ENCODE peak calls at places on chromosomes 2 and 18, in five cellular contexts. M, H, E, V and D are unnamed samples.

GRCh38 chr2:142944721-142945120 is 67.3 kb downstream of the KYNU start:
- DNase-seq in H (no peak), M (peak), E (no peak), V (no peak), D (peak)

GRCh38 chr2:202408546-202409140 is 32.5 kb downstream of the BMPR2 start:
- DNase-seq in V (no peak), M (no peak), E (no peak), H (no peak), D (no peak)

GRCh38 chr2:134315471-134315870 is 61.6 kb downstream of the MGAT5 start:
- DNase-seq in E (no peak), V (no peak), H (no peak), M (no peak), D (no peak)

GRCh38 chr2:133077259-133077822 is 407.3 kb upstream of the LYPD1 start:
- DNase-seq in V (no peak), E (no peak), H (no peak), M (no peak), D (no peak)

GRCh38 chr2:180416553-180417113 is 409.5 kb upstream of the CWC22 start:
- DNase-seq in E (no peak), H (peak), V (no peak), M (no peak), D (no peak)

GRCh38 chr2:40150206-40150765 is 301.6 kb downstream of the SLC8A1 start:
- DNase-seq in V (no peak), H (no peak), E (no peak), M (no peak), D (no peak)

GRCh38 chr2:124112966-124113365 is 87.9 kb downstream of the CNTNAP5 start:
- DNase-seq in V (no peak), E (no peak), H (no peak), M (no peak), D (no peak)

GRCh38 chr2:139159177-139159576 is 379.0 kb upstream of the NXPH2 start:
- DNase-seq in M (no peak), H (no peak), V (no peak), E (no peak), D (no peak)

GRCh38 chr2:111522231-111522768 is 361.7 kb downstream of the ANAPC1 start:
- DNase-seq in V (no peak), H (no peak), E (no peak), M (no peak), D (no peak)

GRCh38 chr18:53795610-53796009 is 428.9 kb downstream of the MBD2 start:
- DNase-seq in E (no peak), H (no peak), M (no peak), V (no peak), D (no peak)

GRCh38 chr2:27972311-27972710 is 81.8 kb downstream of the BABAM2 start:
- DNase-seq in V (no peak), M (no peak), E (no peak), H (no peak), D (no peak)

GRCh38 chr2:136874258-136874657 is 108.9 kb downstream of the THSD7B start:
- DNase-seq in M (peak), V (peak), H (no peak), E (no peak), D (peak)

GRCh38 chr18:2223859-2224258 is 347.4 kb downstream of the METTL4 start:
- DNase-seq in H (no peak), V (peak), M (peak), E (no peak), D (no peak)

GRCh38 chr2:175363719-175364118 is 182.2 kb upstream of the ATP5MC3 start:
- DNase-seq in E (no peak), V (no peak), M (no peak), H (no peak), D (no peak)

GRCh38 chr2:600542-601386 is 76.4 kb downstream of the TMEM18 start:
- DNase-seq in M (no peak), V (no peak), E (no peak), H (no peak), D (no peak)